ENCODE peak calls at places on chromosome 20, in six cellular contexts. K is nephron progenitor cell, U is neural crest cell, N is memory B cell, A is fibroblast of gingiva, H is left colon. V is an unnamed sample.
A peak's percentile ranks its signal among the peaks of the same experiment; 100 is the strongest.

GRCh38 chr20:11235058-11235457 is 561.3 kb upstream of the JAG1 start:
- DNase-seq in K (peak; percentile 12), U (no peak), N (no peak), A (no peak), H (no peak), V (no peak)

GRCh38 chr20:48338717-48339116 is 489.1 kb downstream of the PREX1 start:
- DNase-seq in K (no peak), U (no peak), N (no peak), A (no peak), H (no peak), V (no peak)

GRCh38 chr20:49636447-49636846 is 68.5 kb upstream of the PTGIS start:
- DNase-seq in K (no peak), U (no peak), N (no peak), A (no peak), H (no peak), V (no peak)

GRCh38 chr20:62470003-62470402 is 5.8 kb downstream of the GATA5 start:
- DNase-seq in K (peak; percentile 50), U (no peak), N (no peak), A (no peak), H (no peak), V (no peak)

GRCh38 chr20:57483287-57484050 is 41.5 kb downstream of the CTCFL start:
- DNase-seq in K (no peak), U (no peak), N (peak; percentile 72), A (no peak), H (no peak), V (no peak)

GRCh38 chr20:56788041-56788670 is 159.1 kb downstream of the TFAP2C start:
- DNase-seq in K (no peak), U (no peak), N (no peak), A (peak; percentile 96), H (no peak), V (no peak)

GRCh38 chr20:12409501-12409900 is 491.8 kb downstream of the BTBD3 start:
- DNase-seq in K (no peak), U (no peak), N (no peak), A (no peak), H (no peak), V (no peak)

GRCh38 chr20:61980647-61981583 is 84.8 kb downstream of the TAF4 start:
- DNase-seq in K (peak; percentile 33), U (no peak), N (peak; percentile 29), A (peak; percentile 14), H (peak; percentile 20), V (no peak)

GRCh38 chr20:11337361-11338130 is 580.1 kb upstream of the BTBD3 start:
- DNase-seq in K (no peak), U (no peak), N (no peak), A (no peak), H (no peak), V (no peak)

GRCh38 chr20:49539481-49540231 is 28.3 kb downstream of the PTGIS start:
- DNase-seq in K (no peak), U (no peak), N (no peak), A (no peak), H (no peak), V (no peak)

GRCh38 chr20:62321521-62321948 is 18.7 kb downstream of the ADRM1 start:
- DNase-seq in K (no peak), U (no peak), N (no peak), A (peak; percentile 26), H (no peak), V (no peak)